ENCODE peak calls at places on chromosomes 7 and 10, in six cellular contexts. I is CD4-positive, alpha-beta T cell; Q is fibroblast of mammary gland; S is GM06990; Z is heart left ventricle; X is fibroblast of lung. R is an unnamed sample.

GRCh38 chr10:89428873-89429272 is 14.5 kb downstream of the IFIT5 start:
- DNase-seq in Z (no peak), S (no peak), Q (peak; percentile 36), I (no peak), X (peak; percentile 50), R (no peak)

GRCh38 chr7:81385370-81385769 is 384.5 kb downstream of the HGF start:
- DNase-seq in Q (no peak), S (no peak), X (no peak), Z (no peak), I (no peak), R (no peak)

GRCh38 chr7:7701513-7701912 is 16.9 kb downstream of the RPA3 start:
- DNase-seq in I (no peak), Z (no peak), Q (no peak), X (no peak), S (no peak), R (no peak)

GRCh38 chr7:8185907-8186306 is 76.1 kb downstream of the ICA1 start:
- DNase-seq in Z (no peak), X (no peak), Q (no peak), S (no peak), I (no peak), R (no peak)

GRCh38 chr7:90595801-90596683 is at the start of gene CDK14:
- DNase-seq in I (peak; percentile 13), Q (peak; percentile 55), S (peak; percentile 85), X (peak; percentile 71), Z (peak; percentile 83), R (peak; percentile 87)

GRCh38 chr10:96618648-96619047 is 31.8 kb upstream of the TM9SF3 start:
- DNase-seq in I (no peak), Q (no peak), Z (peak; percentile 62), S (no peak), X (peak; percentile 27), R (no peak)

GRCh38 chr7:151680810-151681209 is 161.1 kb upstream of the RHEB start:
- DNase-seq in Z (no peak), I (no peak), X (no peak), S (no peak), Q (peak; percentile 89), R (peak; percentile 55)

GRCh38 chr7:96921231-96921630 is 84.1 kb upstream of the DLX6 start:
- DNase-seq in I (no peak), Q (no peak), Z (no peak), S (no peak), X (no peak), R (no peak)

GRCh38 chr10:35412900-35413491 is 76.7 kb downstream of the CCNY start:
- DNase-seq in Z (no peak), S (no peak), X (peak; percentile 90), I (no peak), Q (peak; percentile 38), R (no peak)

GRCh38 chr10:24556137-24556536 is 167.6 kb downstream of the ARHGAP21 start:
- DNase-seq in I (no peak), Z (no peak), Q (no peak), S (no peak), X (peak; percentile 13), R (no peak)

GRCh38 chr10:317219-317868 is 182.1 kb downstream of the ZMYND11 start:
- DNase-seq in S (peak; percentile 53), Q (peak; percentile 67), Z (peak; percentile 52), X (peak; percentile 81), I (no peak), R (no peak)

GRCh38 chr10:112689327-112689726 is 242.3 kb downstream of the VTI1A start:
- DNase-seq in I (no peak), X (peak; percentile 5), Z (no peak), Q (peak; percentile 47), S (no peak), R (no peak)

GRCh38 chr7:73451780-73452398 is 18.3 kb downstream of the FZD9 start:
- DNase-seq in Q (peak; percentile 74), S (no peak), Z (no peak), I (no peak), X (peak; percentile 46), R (no peak)

GRCh38 chr10:53314856-53315255 is 542.3 kb upstream of the MBL2 start:
- DNase-seq in Q (peak; percentile 78), Z (no peak), S (no peak), I (no peak), X (peak; percentile 98), R (no peak)

GRCh38 chr7:157027568-157028527 is 17.4 kb upstream of the MNX1 start:
- DNase-seq in Q (no peak), I (no peak), Z (no peak), X (no peak), S (no peak), R (no peak)

GRCh38 chr7:154919324-154920222 is 83.4 kb downstream of the PAXIP1 start:
- DNase-seq in S (no peak), Z (no peak), I (no peak), Q (no peak), X (no peak), R (no peak)

GRCh38 chr10:105974803-105975456 is 1189.6 kb downstream of the SORCS1 start:
- DNase-seq in X (no peak), I (no peak), Q (peak; percentile 11), S (no peak), Z (no peak), R (peak; percentile 9)

GRCh38 chr7:104791065-104791464 is 222.9 kb upstream of the KMT2E start:
- DNase-seq in Z (no peak), S (no peak), I (no peak), Q (no peak), X (peak; percentile 45), R (no peak)

GRCh38 chr7:117269417-117269816 is 53.4 kb downstream of the WNT2 start:
- DNase-seq in Q (peak; percentile 99), Z (no peak), X (peak; percentile 98), S (no peak), I (no peak), R (no peak)

GRCh38 chr10:44627591-44628354 is 242.9 kb upstream of the CXCL12 start:
- DNase-seq in S (no peak), I (no peak), X (peak; percentile 75), Z (no peak), Q (peak; percentile 97), R (no peak)

GRCh38 chr7:123729217-123729578 is 19.6 kb downstream of the WASL start:
- DNase-seq in I (no peak), Z (no peak), S (no peak), X (no peak), Q (no peak), R (no peak)

GRCh38 chr10:114507449-114507848 is 103.1 kb upstream of the AFAP1L2 start:
- DNase-seq in Z (peak; percentile 72), I (no peak), Q (no peak), X (peak; percentile 53), S (no peak), R (peak; percentile 93)

GRCh38 chr10:131644287-131644686 is 256.5 kb upstream of the PPP2R2D start:
- DNase-seq in I (no peak), Q (no peak), Z (no peak), S (no peak), X (no peak), R (no peak)

GRCh38 chr10:13792011-13792410 is 205.2 kb downstream of the PRPF18 start:
- DNase-seq in Z (peak; percentile 82), Q (no peak), X (no peak), S (no peak), I (no peak), R (peak; percentile 61)

GRCh38 chr7:130099331-130099730 is 29.0 kb downstream of the KLHDC10 start:
- DNase-seq in Z (no peak), X (no peak), S (no peak), Q (peak; percentile 34), I (no peak), R (no peak)

GRCh38 chr10:110802551-110803238 is 69.0 kb upstream of the PDCD4 start:
- DNase-seq in I (peak; percentile 24), S (peak; percentile 41), X (peak; percentile 95), Z (peak; percentile 81), Q (peak; percentile 93), R (peak; percentile 78)

GRCh38 chr7:3267928-3268690 is 32.9 kb upstream of the SDK1 start:
- DNase-seq in Z (no peak), X (peak; percentile 99), S (no peak), Q (peak; percentile 99), I (no peak), R (no peak)

GRCh38 chr10:122132331-122132755 is 138.8 kb upstream of the BTBD16 start:
- DNase-seq in Z (no peak), S (no peak), Q (no peak), I (no peak), X (no peak), R (no peak)

GRCh38 chr10:92475357-92475868 is 98.5 kb downstream of the IDE start:
- DNase-seq in S (no peak), I (no peak), X (no peak), Q (no peak), Z (no peak), R (no peak)

GRCh38 chr7:79504607-79505389 is 51.3 kb upstream of the MAGI2 start:
- DNase-seq in X (peak; percentile 33), I (no peak), S (no peak), Q (no peak), Z (no peak), R (no peak)

DNA sequence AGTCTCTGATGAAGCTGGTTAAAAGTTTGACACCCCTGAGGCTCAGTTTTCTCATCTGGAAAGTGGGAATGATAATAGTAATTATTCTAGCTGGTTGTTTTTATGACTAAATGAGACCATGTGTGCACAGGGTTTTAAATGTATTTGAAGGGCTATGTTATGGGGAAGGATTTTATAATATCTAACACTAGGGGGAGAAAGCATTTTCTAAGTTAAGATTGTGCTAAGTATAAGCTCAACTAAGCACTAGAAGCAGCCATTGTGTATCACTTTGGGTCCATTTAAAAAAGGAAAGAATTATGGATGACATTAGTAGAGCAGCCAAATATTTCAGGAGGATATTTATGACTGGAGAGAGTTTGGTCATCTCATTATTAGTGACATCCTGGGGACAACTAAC is 49.5 kb upstream of the CREB5 start:
- DNase-seq in Z (no peak), S (no peak), I (no peak), X (no peak), Q (peak; percentile 30), R (no peak)
- TF ChIP-seq CTCF in Z (peak; percentile 10), S (peak; percentile 25), I (no peak), X (no peak), Q (peak; percentile 25), R (no peak)

GRCh38 chr7:142334236-142334635 is 76.4 kb upstream of the PRSS58 start:
- DNase-seq in I (no peak), S (no peak), X (no peak), Z (no peak), Q (no peak), R (no peak)

GRCh38 chr7:142337406-142338001 is 79.6 kb upstream of the PRSS58 start:
- DNase-seq in X (no peak), Q (no peak), Z (no peak), I (no peak), S (no peak), R (no peak)

GRCh38 chr7:142334806-142335205 is 76.9 kb upstream of the PRSS58 start:
- DNase-seq in Q (no peak), I (no peak), Z (no peak), S (no peak), X (no peak), R (no peak)

GRCh38 chr7:142338633-142339501 is 81.0 kb upstream of the PRSS58 start:
- DNase-seq in X (no peak), Q (peak; percentile 47), I (no peak), Z (no peak), S (no peak), R (no peak)
- TF ChIP-seq CTCF in X (no peak), Q (peak; percentile 47), I (no peak), Z (peak; percentile 23), S (no peak), R (no peak)

GRCh38 chr7:49580000-49580399 is 193.4 kb upstream of the VWC2 start:
- DNase-seq in Q (no peak), I (no peak), X (no peak), S (no peak), Z (no peak), R (no peak)
- TF ChIP-seq CTCF in Q (no peak), I (no peak), X (no peak), S (no peak), Z (no peak), R (no peak)

GRCh38 chr7:78090616-78091015 is 292.0 kb downstream of the PHTF2 start:
- DNase-seq in S (no peak), X (no peak), Z (no peak), Q (peak; percentile 8), I (no peak), R (no peak)
- TF ChIP-seq CTCF in S (no peak), X (no peak), Z (no peak), Q (no peak), I (no peak), R (no peak)